ENCODE peak calls at places on chromosomes 13 and 19, in five cellular contexts. T, Z, A, W and X are unnamed samples.

GRCh38 chr19:6761053-6761676 is 6.1 kb downstream of the SH2D3A start:
- DNase-seq in T (no peak), Z (no peak), A (peak), W (no peak), X (no peak)

GRCh38 chr13:40172149-40172591 is 494.3 kb downstream of the FOXO1 start:
- DNase-seq in T (no peak), Z (no peak), A (no peak), W (no peak), X (no peak)

GRCh38 chr13:51797664-51798488 is 6.1 kb downstream of the DHRS12 start:
- DNase-seq in T (peak), Z (peak), A (peak), W (no peak), X (no peak)

GRCh38 chr19:35169226-35169995 is 14.9 kb downstream of the FXYD5 start:
- DNase-seq in T (no peak), Z (no peak), A (no peak), W (no peak), X (no peak)

GRCh38 chr13:111315347-111315995 is 5.0 kb upstream of the TEX29 start:
- DNase-seq in T (no peak), Z (no peak), A (no peak), W (no peak), X (no peak)

GRCh38 chr19:55210120-55210493 is 806 bp upstream of the PTPRH start:
- DNase-seq in T (peak), Z (no peak), A (no peak), W (no peak), X (no peak)

GRCh38 chr13:31927219-31927653 is 104.3 kb upstream of the FRY start:
- DNase-seq in T (peak), Z (peak), A (no peak), W (no peak), X (no peak)

GRCh38 chr13:20090349-20090748 is 70.5 kb downstream of the GJA3 start:
- DNase-seq in T (no peak), Z (no peak), A (no peak), W (no peak), X (no peak)

GRCh38 chr19:4547303-4548237 is 7.7 kb upstream of the LRG1 start:
- DNase-seq in T (peak), Z (no peak), A (peak), W (no peak), X (no peak)

GRCh38 chr13:109402976-109403375 is 383.4 kb downstream of the IRS2 start:
- DNase-seq in T (no peak), Z (no peak), A (no peak), W (no peak), X (no peak)

GRCh38 chr13:52118095-52118494 is 10.8 kb downstream of the NEK5 start:
- DNase-seq in T (no peak), Z (no peak), A (no peak), W (no peak), X (no peak)

GRCh38 chr19:33797821-33798633 is 1.4 kb downstream of the KCTD15 start:
- DNase-seq in T (peak), Z (peak), A (no peak), W (peak), X (no peak)

GRCh38 chr13:50236898-50237318 is 221.7 kb downstream of the KCNRG start:
- DNase-seq in T (no peak), Z (no peak), A (no peak), W (no peak), X (no peak)

GRCh38 chr19:23420824-23421223 is 25.6 kb upstream of the ZNF91 start:
- DNase-seq in T (no peak), Z (no peak), A (no peak), W (no peak), X (no peak)

GRCh38 chr13:39779337-39780270 is 124.1 kb downstream of the COG6 start:
- DNase-seq in T (no peak), Z (peak), A (peak), W (no peak), X (no peak)

GRCh38 chr13:110511509-110512181 is 49.9 kb downstream of the RAB20 start:
- DNase-seq in T (no peak), Z (no peak), A (no peak), W (no peak), X (no peak)

GRCh38 chr19:16594681-16595091 is 22.5 kb upstream of the SLC35E1 start:
- DNase-seq in T (no peak), Z (no peak), A (no peak), W (no peak), X (no peak)

GRCh38 chr13:93004919-93005318 is 221.7 kb upstream of the GPC6 start:
- DNase-seq in T (no peak), Z (no peak), A (no peak), W (no peak), X (no peak)

GRCh38 chr13:95858286-95859075 is 181.5 kb downstream of the DNAJC3 start:
- DNase-seq in T (no peak), Z (no peak), A (no peak), W (no peak), X (no peak)

GRCh38 chr19:14023404-14024235 is 4.3 kb upstream of the RLN3 start:
- DNase-seq in T (peak), Z (peak), A (no peak), W (peak), X (no peak)

GRCh38 chr19:45591004-45591637 is 6.5 kb upstream of the OPA3 start:
- DNase-seq in T (peak), Z (peak), A (no peak), W (no peak), X (no peak)

GRCh38 chr13:20348018-20348417 is 115.9 kb upstream of the GJB6 start:
- DNase-seq in T (no peak), Z (no peak), A (no peak), W (no peak), X (no peak)

GRCh38 chr13:110195547-110196485 is 111.1 kb downstream of the COL4A1 start:
- DNase-seq in T (no peak), Z (no peak), A (no peak), W (no peak), X (no peak)

GRCh38 chr13:23392313-23392712 is 41.2 kb downstream of the SACS start:
- DNase-seq in T (no peak), Z (no peak), A (no peak), W (no peak), X (no peak)

GRCh38 chr19:39166571-39167391 is 30.0 kb upstream of the NCCRP1 start:
- DNase-seq in T (peak), Z (peak), A (no peak), W (peak), X (no peak)

GRCh38 chr13:74661851-74662250 is 527.6 kb upstream of the KLF12 start:
- DNase-seq in T (no peak), Z (no peak), A (no peak), W (no peak), X (no peak)

GRCh38 chr13:78993792-78994191 is 334.8 kb upstream of the OBI1 start:
- DNase-seq in T (no peak), Z (no peak), A (no peak), W (no peak), X (no peak)

GRCh38 chr13:59458908-59459579 is 704.7 kb downstream of the DIAPH3 start:
- DNase-seq in T (no peak), Z (no peak), A (no peak), W (no peak), X (no peak)

GRCh38 chr19:55530996-55531395 is 5.9 kb downstream of the SBK2 start:
- DNase-seq in T (no peak), Z (no peak), A (no peak), W (no peak), X (no peak)

GRCh38 chr19:38741670-38742069 is 2.6 kb downstream of the CAPN12 start:
- DNase-seq in T (no peak), Z (no peak), A (no peak), W (no peak), X (no peak)

GRCh38 chr13:56166864-56167263 is 973.9 kb upstream of the PRR20A start:
- DNase-seq in T (no peak), Z (no peak), A (no peak), W (no peak), X (no peak)

GRCh38 chr13:102392810-102393209 is 9.0 kb downstream of the FGF14 start:
- DNase-seq in T (no peak), Z (no peak), A (no peak), W (no peak), X (no peak)

GRCh38 chr13:40777166-40777956 is 6.4 kb upstream of the MRPS31 start:
- DNase-seq in T (peak), Z (peak), A (peak), W (no peak), X (no peak)

GRCh38 chr13:51826606-51827005 is 18.4 kb downstream of the TMEM272 start:
- DNase-seq in T (no peak), Z (no peak), A (no peak), W (peak), X (no peak)

GRCh38 chr13:32496574-32497160 is 41.9 kb downstream of the N4BP2L2 start:
- DNase-seq in T (no peak), Z (no peak), A (no peak), W (no peak), X (no peak)

GRCh38 chr19:17214531-17215124 is 529 bp upstream of the USE1 start:
- DNase-seq in T (peak), Z (peak), A (no peak), W (no peak), X (no peak)

GRCh38 chr19:5354403-5354802 is 13.8 kb upstream of the PTPRS start:
- DNase-seq in T (no peak), Z (no peak), A (peak), W (no peak), X (no peak)

GRCh38 chr13:112689498-112690241 is at the start of gene ATP11A:
- DNase-seq in T (peak), Z (peak), A (peak), W (peak), X (peak)

GRCh38 chr13:93318538-93318937 is 91.9 kb downstream of the GPC6 start:
- DNase-seq in T (peak), Z (no peak), A (no peak), W (no peak), X (no peak)

GRCh38 chr19:46661020-46661731 is at the start of gene DACT3:
- DNase-seq in T (peak), Z (peak), A (peak), W (peak), X (peak)
- TF ChIP-seq CTCF in T (no peak), Z (no peak), A (no peak), W (peak), X (no peak)

GRCh38 chr19:8004001-8004400 is 1.4 kb downstream of the ELAVL1 start:
- DNase-seq in T (no peak), Z (no peak), A (no peak), W (no peak), X (no peak)

GRCh38 chr19:8001995-8002849 is 3.2 kb downstream of the ELAVL1 start:
- DNase-seq in T (peak), Z (peak), A (peak), W (peak), X (peak)

GRCh38 chr19:8004723-8005513 is 523 bp downstream of the ELAVL1 start:
- DNase-seq in T (peak), Z (peak), A (peak), W (no peak), X (no peak)

GRCh38 chr19:8001651-8001994 is 3.8 kb downstream of the ELAVL1 start:
- DNase-seq in T (no peak), Z (no peak), A (no peak), W (no peak), X (no peak)

GRCh38 chr19:8005534-8006256 is at the start of gene ELAVL1:
- DNase-seq in T (peak), Z (peak), A (peak), W (peak), X (peak)
- TF ChIP-seq CTCF in T (no peak), Z (no peak), A (no peak), W (no peak), X (no peak)

DNA sequence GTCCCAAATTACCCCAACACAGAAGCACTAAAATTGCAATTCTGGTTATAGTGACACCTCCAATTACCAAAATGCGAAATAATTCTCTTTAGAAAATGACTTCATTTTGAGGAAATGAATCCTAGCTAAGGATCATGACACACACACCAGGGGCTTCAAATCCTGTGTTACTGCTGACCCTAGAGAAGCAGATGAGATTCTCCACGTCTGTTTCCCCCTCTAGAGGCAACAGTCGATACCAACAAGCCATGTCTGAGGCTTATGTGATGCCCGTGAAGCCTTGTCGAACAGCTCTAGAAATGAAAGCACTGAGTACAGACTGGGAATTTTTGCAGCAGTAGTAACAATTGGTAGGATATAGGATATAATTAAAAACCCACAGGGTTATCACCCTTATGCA is 153.6 kb upstream of the TMTC4 start:
- DNase-seq in T (no peak), Z (no peak), A (no peak), W (no peak), X (no peak)
- TF ChIP-seq CTCF in T (peak), Z (no peak), A (peak), W (no peak), X (no peak)

GRCh38 chr13:28138012-28138755 is at the start of gene PAN3:
- DNase-seq in T (peak), Z (peak), A (peak), W (peak), X (peak)
- TF ChIP-seq CTCF in T (peak), Z (no peak), A (peak), W (peak), X (no peak)

GRCh38 chr13:29255567-29255966 is 339.9 kb downstream of the SLC7A1 start:
- DNase-seq in T (no peak), Z (no peak), A (no peak), W (no peak), X (no peak)

GRCh38 chr13:29254971-29255370 is 340.5 kb downstream of the SLC7A1 start:
- DNase-seq in T (no peak), Z (no peak), A (no peak), W (no peak), X (no peak)

GRCh38 chr13:29266261-29266660 is 329.2 kb downstream of the SLC7A1 start:
- DNase-seq in T (no peak), Z (no peak), A (no peak), W (no peak), X (no peak)

GRCh38 chr13:29260684-29261083 is 334.8 kb downstream of the SLC7A1 start:
- DNase-seq in T (peak), Z (no peak), A (no peak), W (no peak), X (no peak)
- TF ChIP-seq CTCF in T (peak), Z (no peak), A (peak), W (peak), X (no peak)

DNA sequence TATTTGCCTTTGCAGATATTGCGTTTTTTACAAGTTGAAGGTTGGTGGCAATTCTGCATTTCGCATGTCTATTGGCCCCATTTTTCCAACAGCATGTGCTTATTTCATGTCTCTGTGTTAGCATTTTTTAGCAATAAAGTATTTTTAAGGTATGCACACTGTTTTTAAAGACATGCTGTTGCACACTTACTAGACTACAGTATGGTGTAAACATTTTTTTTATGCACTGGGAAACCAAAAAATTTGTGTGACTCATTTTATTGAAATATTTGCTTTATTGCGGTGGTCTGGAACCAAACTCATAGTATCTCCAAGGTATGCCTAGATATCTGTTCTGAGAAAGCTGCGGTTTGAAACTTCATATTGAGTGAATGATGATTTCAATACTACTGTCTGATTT is 55.4 kb upstream of the RNF113B start:
- DNase-seq in T (no peak), Z (no peak), A (no peak), W (no peak), X (no peak)
- TF ChIP-seq CTCF in T (no peak), Z (no peak), A (no peak), W (no peak), X (no peak)

GRCh38 chr19:31271569-31271911 is 77.7 kb downstream of the TSHZ3 start:
- DNase-seq in T (no peak), Z (no peak), A (no peak), W (no peak), X (no peak)
- TF ChIP-seq CTCF in T (no peak), Z (no peak), A (no peak), W (no peak), X (no peak)

DNA sequence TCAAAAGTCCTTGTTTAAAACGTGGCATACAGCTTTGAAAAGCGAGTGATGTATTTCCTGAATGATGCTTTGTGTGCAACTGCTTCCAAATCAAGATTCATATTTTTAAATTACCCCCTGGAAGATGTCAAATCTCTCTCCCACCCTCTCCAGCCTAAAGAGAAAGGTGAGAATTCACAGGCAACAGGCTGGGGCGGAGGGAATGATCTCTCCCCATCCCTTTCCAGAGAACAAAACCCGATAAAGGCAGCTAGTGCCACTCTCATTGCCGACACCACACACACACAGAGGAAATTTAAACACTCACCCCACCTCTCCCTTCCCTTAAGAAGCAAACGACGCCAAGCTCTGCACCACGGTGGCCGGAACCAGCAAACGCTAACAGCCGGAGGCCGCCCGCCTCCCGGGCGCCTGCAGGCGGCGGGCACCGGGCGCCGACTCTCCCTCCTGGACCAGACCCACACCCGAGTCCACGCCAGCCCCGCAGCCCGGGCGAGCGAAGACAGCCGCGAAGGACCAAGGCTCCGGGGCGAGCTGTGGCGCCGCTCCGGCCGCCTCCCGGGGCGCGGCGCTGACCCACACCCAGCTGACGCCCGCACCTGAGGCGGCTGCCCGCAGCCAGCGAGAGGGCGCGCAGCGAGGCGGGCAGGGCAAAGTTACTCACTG is 485 bp downstream of the LNX2 start:
- DNase-seq in T (no peak), Z (peak), A (peak), W (peak), X (no peak)
- TF ChIP-seq CTCF in T (peak), Z (no peak), A (peak), W (peak), X (no peak)

GRCh38 chr13:47220453-47221150 is 323.7 kb upstream of the HTR2A start:
- DNase-seq in T (no peak), Z (no peak), A (no peak), W (no peak), X (no peak)
- TF ChIP-seq CTCF in T (no peak), Z (no peak), A (no peak), W (no peak), X (no peak)